ENCODE peak calls at places on chromosomes 5 and 9, in five cellular contexts. L is pons, V is GM04504, I is foreskin keratinocyte, G is left colon. Q is an unnamed sample.

GRCh38 chr9:35555246-35555701 is 49.8 kb upstream of the TESK1 start:
- DNase-seq in L (no peak), V (no peak), I (no peak), G (no peak), Q (no peak)

GRCh38 chr9:138100711-138101349 is 223.2 kb downstream of the CACNA1B start:
- DNase-seq in L (no peak), V (no peak), I (no peak), G (peak; percentile 15), Q (no peak)

GRCh38 chr5:177496111-177497010 is 1.0 kb downstream of the PDLIM7 start:
- DNase-seq in L (no peak), V (peak; percentile 73), I (no peak), G (peak; percentile 81), Q (peak; percentile 65)

GRCh38 chr9:130894546-130894945 is 2.1 kb downstream of the QRFP start:
- DNase-seq in L (no peak), V (no peak), I (no peak), G (no peak), Q (no peak)

GRCh38 chr9:33290994-33291397 is 680 bp downstream of the NFX1 start:
- DNase-seq in L (peak; percentile 21), V (no peak), I (peak; percentile 65), G (no peak), Q (no peak)

GRCh38 chr9:12702160-12702758 is 9.1 kb downstream of the TYRP1 start:
- DNase-seq in L (peak; percentile 51), V (no peak), I (no peak), G (no peak), Q (peak; percentile 16)

GRCh38 chr5:144141581-144141980 is 28.9 kb downstream of the YIPF5 start:
- DNase-seq in L (no peak), V (no peak), I (no peak), G (no peak), Q (no peak)

GRCh38 chr9:120894404-120895226 is 17.6 kb upstream of the PHF19 start:
- DNase-seq in L (no peak), V (no peak), I (no peak), G (no peak), Q (no peak)

GRCh38 chr9:115262477-115262876 is 144.5 kb upstream of the TNC start:
- DNase-seq in L (peak; percentile 23), V (peak; percentile 81), I (peak; percentile 100), G (peak; percentile 91), Q (peak; percentile 87)

GRCh38 chr5:141186897-141187512 is at the start of gene PCDHB9:
- DNase-seq in L (peak; percentile 10), V (no peak), I (no peak), G (no peak), Q (no peak)

GRCh38 chr5:107512029-107512428 is 158.7 kb downstream of the EFNA5 start:
- DNase-seq in L (no peak), V (no peak), I (no peak), G (no peak), Q (no peak)

GRCh38 chr5:82074968-82075367 is 103.1 kb downstream of the ATG10 start:
- DNase-seq in L (peak; percentile 12), V (no peak), I (no peak), G (no peak), Q (no peak)

Q was measured in transverse colon.